ENCODE peak calls at places on chromosomes 3 and 15, in five cellular contexts. P, M, E, S and I are unnamed samples.

GRCh38 chr3:171907761-171908160 is 64.6 kb downstream of the TMEM212 start:
- DNase-seq in M (no peak), E (no peak), P (no peak), S (no peak), I (no peak)

GRCh38 chr3:88059380-88060160 is 515 bp downstream of the ZNF654 start:
- DNase-seq in E (no peak), M (no peak), S (no peak), P (no peak), I (no peak)

GRCh38 chr3:150022406-150023238 is 51.9 kb upstream of the PFN2 start:
- DNase-seq in M (peak; percentile 20), E (no peak), P (peak; percentile 31), S (no peak), I (no peak)

GRCh38 chr3:94875149-94875548 is 812.3 kb downstream of the NSUN3 start:
- DNase-seq in E (no peak), S (no peak), M (no peak), P (no peak), I (no peak)

GRCh38 chr3:195807681-195808121 is 4.0 kb downstream of the MUC4 start:
- DNase-seq in E (no peak), M (no peak), S (no peak), P (no peak), I (no peak)

GRCh38 chr15:88630798-88631463 is 7.9 kb upstream of the ISG20 start:
- DNase-seq in P (no peak), S (no peak), E (no peak), M (no peak), I (no peak)

GRCh38 chr3:111773484-111773883 is 85.6 kb upstream of the PHLDB2 start:
- DNase-seq in P (no peak), S (no peak), E (no peak), M (no peak), I (no peak)

GRCh38 chr3:134380249-134380648 is 6.0 kb upstream of the AMOTL2 start:
- DNase-seq in P (no peak), M (no peak), S (no peak), E (no peak), I (no peak)

GRCh38 chr3:183779896-183780450 is 45.4 kb downstream of the MAP6D1 start:
- DNase-seq in E (no peak), P (no peak), S (no peak), M (no peak), I (no peak)

GRCh38 chr3:118098818-118099217 is 935.8 kb downstream of the IGSF11 start:
- DNase-seq in S (no peak), P (no peak), M (no peak), E (no peak), I (no peak)

GRCh38 chr15:79093352-79093935 is 2.9 kb upstream of the RASGRF1 start:
- DNase-seq in E (no peak), M (no peak), S (peak; percentile 22), P (no peak), I (peak; percentile 55)

GRCh38 chr15:28116521-28117488 is 17.7 kb upstream of the OCA2 start:
- DNase-seq in P (no peak), M (no peak), E (no peak), S (no peak), I (no peak)

GRCh38 chr15:58378241-58379085 is 53.3 kb upstream of the LIPC start:
- DNase-seq in E (peak; percentile 13), M (no peak), S (no peak), P (no peak), I (no peak)

GRCh38 chr3:120615863-120616599 is 19.9 kb downstream of the NDUFB4 start:
- DNase-seq in P (no peak), S (no peak), M (no peak), E (peak; percentile 39), I (peak; percentile 97)

GRCh38 chr3:177731644-177732268 is 534.5 kb upstream of the TBL1XR1 start:
- DNase-seq in P (no peak), M (no peak), E (peak; percentile 10), S (no peak), I (no peak)

GRCh38 chr3:181316481-181316880 is 326.9 kb upstream of the DNAJC19 start:
- DNase-seq in S (no peak), M (no peak), P (peak; percentile 20), E (no peak), I (no peak)

GRCh38 chr3:182214406-182214805 is 502.7 kb downstream of the SOX2 start:
- DNase-seq in P (no peak), M (no peak), S (no peak), E (no peak), I (no peak)

GRCh38 chr3:188571531-188572115 is 417.7 kb downstream of the LPP start:
- DNase-seq in M (no peak), S (no peak), E (no peak), P (no peak), I (no peak)